ENCODE peak calls at places on chromosomes 6 and 20, in six cellular contexts. G, D, M, S, K and J are unnamed samples.

GRCh38 chr20:24783631-24784492 is 165.2 kb upstream of the CST7 start:
- DNase-seq in K (peak; percentile 60), M (no peak), G (peak; percentile 68), S (no peak), D (no peak), J (no peak)

GRCh38 chr6:116221067-116221466 is 32.8 kb downstream of the TSPYL4 start:
- DNase-seq in G (no peak), D (no peak), S (no peak), K (peak; percentile 59), M (no peak), J (no peak)

GRCh38 chr6:38567436-38567835 is 72.3 kb downstream of the BTBD9 start:
- DNase-seq in M (peak; percentile 76), S (peak; percentile 40), D (peak; percentile 71), K (no peak), G (no peak), J (peak; percentile 75)

GRCh38 chr6:166046982-166047381 is 120.7 kb downstream of the TBXT start:
- DNase-seq in M (no peak), S (no peak), D (no peak), G (no peak), K (no peak), J (no peak)

GRCh38 chr6:136738178-136739057 is 53.9 kb downstream of the MAP3K5 start:
- DNase-seq in K (no peak), D (no peak), M (no peak), S (no peak), G (no peak), J (no peak)

GRCh38 chr6:170198298-170198697 is 92.6 kb downstream of the DLL1 start:
- DNase-seq in M (no peak), D (no peak), G (no peak), K (no peak), S (peak; percentile 3), J (no peak)

GRCh38 chr6:45727228-45727627 is 288.4 kb downstream of the CLIC5 start:
- DNase-seq in M (no peak), K (no peak), D (no peak), G (no peak), S (no peak), J (no peak)

GRCh38 chr6:68709091-68709490 is 74.0 kb downstream of the ADGRB3 start:
- DNase-seq in M (no peak), K (no peak), G (no peak), D (no peak), S (no peak), J (no peak)

GRCh38 chr6:35445691-35446090 is 6.4 kb upstream of the FANCE start:
- DNase-seq in M (no peak), G (no peak), S (no peak), K (no peak), D (no peak), J (no peak)

GRCh38 chr6:35487653-35488516 is 9.0 kb downstream of the TEAD3 start:
- DNase-seq in D (peak; percentile 80), K (no peak), G (no peak), M (no peak), S (no peak), J (no peak)

GRCh38 chr6:3250278-3250677 is 8.5 kb upstream of the PSMG4 start:
- DNase-seq in S (no peak), K (no peak), D (no peak), G (no peak), M (no peak), J (peak; percentile 38)

GRCh38 chr6:82270791-82271392 is 23.3 kb upstream of the IBTK start:
- DNase-seq in S (no peak), K (peak; percentile 68), M (no peak), G (no peak), D (no peak), J (no peak)

GRCh38 chr20:48815537-48815936 is 12.3 kb downstream of the PREX1 start:
- DNase-seq in M (no peak), K (no peak), G (no peak), S (no peak), D (no peak), J (peak; percentile 59)

GRCh38 chr20:43430265-43430664 is 27.4 kb upstream of the SRSF6 start:
- DNase-seq in K (peak; percentile 87), M (no peak), D (no peak), G (no peak), S (no peak), J (no peak)

GRCh38 chr6:145887969-145888368 is 73.4 kb upstream of the FBXO30 start:
- DNase-seq in S (no peak), M (no peak), K (peak; percentile 8), G (peak; percentile 25), D (no peak), J (peak; percentile 42)

GRCh38 chr6:28985396-28986164 is 19.5 kb downstream of the ZNF311 start:
- DNase-seq in S (peak; percentile 86), K (peak; percentile 100), D (peak; percentile 84), M (peak; percentile 75), G (peak; percentile 97), J (peak; percentile 92)

GRCh38 chr6:74534485-74535211 is 671.2 kb downstream of the COL12A1 start:
- DNase-seq in M (no peak), K (no peak), G (no peak), D (no peak), S (no peak), J (no peak)

GRCh38 chr6:116971959-116972358 is 94.9 kb downstream of the RFX6 start:
- DNase-seq in G (peak; percentile 19), M (no peak), K (peak; percentile 60), S (no peak), D (no peak), J (no peak)

GRCh38 chr6:95294047-95294446 is 283.3 kb upstream of the MANEA start:
- DNase-seq in D (no peak), G (no peak), K (peak; percentile 79), M (no peak), S (no peak), J (no peak)

GRCh38 chr6:57013501-57013900 is 33.0 kb upstream of the KIAA1586 start:
- DNase-seq in M (no peak), D (no peak), S (no peak), G (no peak), K (no peak), J (no peak)

GRCh38 chr6:44100088-44100550 is 27.1 kb downstream of the MRPL14 start:
- DNase-seq in G (peak; percentile 71), D (no peak), S (no peak), M (no peak), K (peak; percentile 54), J (no peak)

GRCh38 chr20:57308451-57309410 is 20.9 kb upstream of the SPO11 start:
- DNase-seq in K (no peak), G (no peak), M (no peak), D (no peak), S (no peak), J (peak; percentile 23)

GRCh38 chr6:156028310-156029131 is 572.9 kb upstream of the NOX3 start:
- DNase-seq in G (no peak), S (no peak), D (peak; percentile 71), K (no peak), M (no peak), J (no peak)

GRCh38 chr20:63742381-63743024 is 2.9 kb downstream of the SLC2A4RG start:
- DNase-seq in K (no peak), D (no peak), M (no peak), S (no peak), G (no peak), J (peak; percentile 76)

GRCh38 chr6:33923857-33924514 is 120.2 kb upstream of the MLN start:
- DNase-seq in G (peak; percentile 70), S (no peak), K (no peak), M (no peak), D (no peak), J (no peak)

GRCh38 chr20:49717693-49718092 is 4.0 kb upstream of the B4GALT5 start:
- DNase-seq in K (peak; percentile 25), M (peak; percentile 44), S (no peak), D (no peak), G (no peak), J (no peak)

GRCh38 chr6:31497595-31498476 is at the start of gene MICB:
- DNase-seq in G (peak; percentile 83), S (peak; percentile 84), M (peak; percentile 64), D (peak; percentile 77), K (peak; percentile 93), J (peak; percentile 89)

GRCh38 chr20:57433658-57434389 is 42.6 kb downstream of the RBM38 start:
- DNase-seq in S (no peak), M (no peak), D (no peak), G (no peak), K (peak; percentile 61), J (no peak)

GRCh38 chr20:57440678-57441509 is 49.7 kb downstream of the RBM38 start:
- DNase-seq in G (peak; percentile 59), S (peak; percentile 63), K (peak; percentile 52), M (peak; percentile 84), D (peak; percentile 65), J (peak; percentile 94)

GRCh38 chr6:169807699-169808607 is 56.5 kb downstream of the ERMARD start:
- DNase-seq in D (no peak), M (no peak), K (no peak), S (peak; percentile 11), G (no peak), J (no peak)

GRCh38 chr6:3076320-3076719 is 8.0 kb downstream of the RIPK1 start:
- DNase-seq in G (no peak), D (no peak), S (no peak), M (no peak), K (no peak), J (no peak)

GRCh38 chr6:117502580-117502979 is 20.1 kb downstream of the DCBLD1 start:
- DNase-seq in M (no peak), D (no peak), G (no peak), K (no peak), S (no peak), J (no peak)

GRCh38 chr20:38117635-38118034 is 47.4 kb downstream of the TGM2 start:
- DNase-seq in K (peak; percentile 83), G (no peak), D (no peak), M (no peak), S (no peak), J (no peak)

DNA sequence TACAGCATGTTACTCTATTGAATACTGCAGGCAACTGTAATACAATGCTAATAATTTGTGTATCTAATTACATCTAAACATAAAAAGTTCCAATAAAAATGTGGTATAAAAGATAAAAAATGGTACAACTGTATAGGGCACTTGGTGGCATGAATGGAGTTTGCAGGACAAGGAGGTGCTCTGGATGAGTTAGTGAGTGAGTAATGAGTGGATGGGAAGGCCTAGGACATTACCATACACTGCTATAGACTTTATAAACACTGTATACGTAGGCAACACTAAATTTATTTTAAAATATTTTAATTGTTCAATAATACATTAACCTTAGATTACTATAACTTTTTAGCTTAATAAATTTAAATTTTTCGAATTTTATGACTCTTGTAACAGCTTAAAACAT is 579.6 kb upstream of the MAN1A1 start:
- DNase-seq in M (no peak), K (no peak), S (no peak), D (no peak), G (no peak), J (no peak)
- H3K27ac ChIP-seq in M (no peak overlapping the region), K (no peak overlapping the region), S (no peak overlapping the region), D (no peak overlapping the region), G (no peak overlapping the region), J (no peak overlapping the region)

GRCh38 chr6:111687652-111688051 is 82.0 kb upstream of the TRAF3IP2 start:
- DNase-seq in S (no peak), G (no peak), M (no peak), D (no peak), K (no peak), J (no peak)
- H3K27ac ChIP-seq in S (no peak overlapping the region), G (no peak overlapping the region), M (no peak overlapping the region), D (peak overlapping the region; percentile 53), K (no peak overlapping the region), J (no peak overlapping the region)

GRCh38 chr20:51354769-51355319 is 187.7 kb downstream of the NFATC2 start:
- DNase-seq in S (no peak), G (no peak), D (no peak), K (peak; percentile 72), M (no peak), J (no peak)
- H3K27ac ChIP-seq in S (no peak overlapping the region), G (no peak overlapping the region), D (no peak overlapping the region), K (no peak overlapping the region), M (no peak overlapping the region), J (peak overlapping the region; percentile 25)

GRCh38 chr20:17573493-17573892 is 3.6 kb downstream of the DSTN start:
- DNase-seq in D (no peak), S (no peak), M (no peak), G (no peak), K (no peak), J (no peak)
- H3K27ac ChIP-seq in D (no peak overlapping the region), S (no peak overlapping the region), M (no peak overlapping the region), G (no peak overlapping the region), K (no peak overlapping the region), J (no peak overlapping the region)